ENCODE peak calls at places on chromosomes 5 and 9, in ten cellular contexts. J, X, Y, V, Q, I, K, B, G and L are unnamed samples.

GRCh38 chr9:108889649-108890067 is 27.6 kb downstream of the ACTL7A start:
- DNase-seq in X (no peak), V (no peak), Q (no peak), I (peak), K (peak), Y (peak), G (peak), J (no peak), B (peak), L (no peak)

GRCh38 chr5:123422433-123423277 is 548 bp downstream of the CEP120 start:
- DNase-seq in J (no peak), K (peak), Q (no peak), I (peak), G (peak), V (no peak), X (no peak), B (peak), Y (peak), L (peak)

GRCh38 chr9:13791816-13792215 is 512.3 kb upstream of the MPDZ start:
- DNase-seq in Y (no peak), G (peak), Q (no peak), V (no peak), J (no peak), B (no peak), I (no peak), K (no peak), X (no peak), L (no peak)

GRCh38 chr5:38060354-38060753 is 198.0 kb upstream of the EGFLAM start:
- DNase-seq in G (peak), X (no peak), V (no peak), K (peak), Y (peak), J (no peak), Q (peak), B (no peak), I (no peak), L (peak)

GRCh38 chr5:171865431-171865830 is 79.8 kb downstream of the SMIM23 start:
- DNase-seq in Q (no peak), K (no peak), X (no peak), B (no peak), G (no peak), Y (no peak), J (no peak), I (no peak), V (no peak), L (no peak)

GRCh38 chr9:106945727-106946690 is 83.0 kb downstream of the ZNF462 start:
- DNase-seq in Q (peak), K (peak), B (peak), Y (peak), G (no peak), I (peak), X (no peak), J (no peak), V (no peak), L (peak)

GRCh38 chr5:75363111-75363510 is 26.1 kb downstream of the HMGCR start:
- DNase-seq in V (no peak), I (no peak), K (no peak), Q (no peak), Y (no peak), J (no peak), B (no peak), G (no peak), X (no peak), L (no peak)

GRCh38 chr5:36998578-36998977 is 122.0 kb downstream of the NIPBL start:
- DNase-seq in Y (no peak), G (no peak), K (no peak), V (no peak), I (no peak), X (no peak), Q (no peak), B (no peak), J (no peak), L (no peak)

GRCh38 chr5:59745422-59745863 is 148.1 kb downstream of the PDE4D start:
- DNase-seq in V (no peak), G (no peak), X (no peak), I (peak), K (peak), B (peak), J (no peak), Y (peak), Q (no peak), L (peak)

GRCh38 chr9:113873446-113873845 is 2.7 kb upstream of the ZNF618 start:
- DNase-seq in B (no peak), I (no peak), Y (no peak), Q (no peak), G (no peak), J (no peak), V (no peak), K (no peak), X (no peak), L (no peak)

GRCh38 chr9:12658531-12659209 is 34.5 kb upstream of the TYRP1 start:
- DNase-seq in V (no peak), Y (no peak), X (no peak), J (no peak), B (no peak), Q (no peak), K (no peak), G (no peak), I (no peak), L (no peak)

GRCh38 chr5:151757233-151758140 is 944 bp downstream of the ATOX1 start:
- DNase-seq in K (peak), V (no peak), B (no peak), Y (peak), I (peak), X (no peak), J (no peak), G (no peak), Q (no peak), L (peak)

GRCh38 chr5:177364159-177364962 is 6.6 kb downstream of the RGS14 start:
- DNase-seq in I (no peak), K (peak), Y (no peak), B (peak), G (no peak), V (no peak), X (no peak), Q (no peak), J (no peak), L (peak)

GRCh38 chr5:108919591-108920326 is 172.1 kb downstream of the FER start:
- DNase-seq in V (no peak), K (no peak), X (no peak), B (no peak), G (no peak), Q (no peak), J (no peak), Y (no peak), I (no peak), L (no peak)

GRCh38 chr5:130289132-130290088 is 385.1 kb downstream of the CHSY3 start:
- DNase-seq in B (peak), K (peak), X (peak), J (no peak), I (peak), G (no peak), V (no peak), Y (no peak), Q (no peak), L (peak)

GRCh38 chr5:137341831-137342230 is 157.3 kb downstream of the SPOCK1 start:
- DNase-seq in Q (no peak), Y (no peak), J (no peak), G (no peak), K (peak), X (no peak), I (no peak), B (no peak), V (no peak), L (peak)

GRCh38 chr5:118967059-118967508 is 21.3 kb downstream of the DTWD2 start:
- DNase-seq in V (no peak), K (no peak), Q (no peak), B (no peak), G (no peak), X (no peak), Y (peak), J (no peak), I (no peak), L (no peak)

GRCh38 chr5:53249529-53249928 is 140.0 kb upstream of the MOCS2 start:
- DNase-seq in B (peak), Y (peak), Q (peak), K (peak), J (no peak), X (peak), V (no peak), I (peak), G (no peak), L (peak)
- TF ChIP-seq CTCF in B (no peak), Y (peak), Q (no peak), K (no peak), J (no peak), X (no peak), V (no peak), I (no peak), G (no peak), L (no peak)

DNA sequence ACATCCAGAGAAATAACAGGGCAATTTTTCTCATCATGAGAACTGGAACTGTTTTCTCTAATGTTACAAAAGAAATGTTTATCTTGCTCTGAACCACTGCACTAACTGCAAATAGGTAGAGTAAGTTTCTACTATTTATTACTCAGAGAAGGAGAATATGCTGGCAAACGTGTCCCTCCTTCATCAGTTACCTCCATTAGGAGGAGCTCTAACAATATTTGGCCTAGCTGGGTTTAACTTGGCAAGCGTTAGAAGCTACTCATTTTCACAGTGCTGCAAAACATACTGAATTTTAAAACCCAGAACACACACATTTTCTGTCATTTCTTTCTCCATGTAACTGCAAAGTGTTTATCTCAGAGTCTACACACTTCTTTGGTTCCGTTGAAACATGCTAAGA is 101.0 kb upstream of the GABRG2 start:
- DNase-seq in K (peak), Y (no peak), I (no peak), Q (no peak), B (peak), X (no peak), G (peak), V (no peak), J (no peak), L (peak)
- TF ChIP-seq CTCF in K (peak), Y (no peak), I (peak), Q (no peak), B (no peak), X (no peak), G (peak), V (peak), J (peak), L (peak)

DNA sequence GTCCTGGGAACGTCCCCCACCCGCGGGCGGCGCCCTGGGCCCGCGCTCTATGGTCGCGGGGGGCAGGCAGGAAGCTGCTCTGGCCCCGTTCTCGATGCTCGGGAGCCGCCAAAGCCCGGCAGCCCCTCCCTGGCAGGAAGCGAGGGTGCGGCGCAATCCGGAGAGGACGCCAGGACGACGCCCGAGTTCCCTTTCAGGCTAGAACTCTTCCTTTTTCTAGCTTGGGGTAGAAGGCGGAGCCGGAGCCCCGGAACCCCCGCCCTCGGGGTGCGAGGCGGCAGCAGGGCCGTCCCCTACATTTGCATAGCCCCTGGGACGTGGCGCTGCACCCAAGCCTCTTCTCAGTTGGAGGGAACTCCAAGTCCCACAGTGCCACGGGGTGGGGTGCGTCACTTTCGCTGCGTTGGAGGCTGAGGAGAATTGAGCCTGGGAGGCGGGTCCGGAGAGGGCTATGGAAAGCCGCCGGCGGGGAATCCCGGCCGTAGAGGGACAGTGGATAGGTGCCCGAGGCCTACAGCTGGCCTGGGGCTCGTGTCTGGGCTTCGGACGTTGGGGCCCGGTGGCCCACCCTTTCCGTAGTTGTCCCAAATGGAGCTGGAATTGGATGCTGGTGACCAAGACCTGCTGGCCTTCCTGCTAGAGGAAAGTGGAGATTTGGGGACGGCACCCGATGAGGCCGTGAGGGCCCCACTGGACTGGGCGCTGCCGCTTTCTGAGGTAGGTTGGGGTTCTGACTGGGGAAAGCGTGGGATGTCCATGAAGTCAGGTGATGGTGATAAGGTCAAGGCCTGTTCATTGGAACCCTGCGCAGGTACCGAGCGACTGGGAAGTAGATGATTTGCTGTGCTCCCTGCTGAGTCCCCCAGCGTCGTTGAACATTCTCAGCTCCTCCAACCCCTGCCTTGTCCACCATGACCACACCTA is at the start of the genes CREB3 and TLN1:
- DNase-seq in G (peak), X (peak), I (peak), J (peak), V (peak), B (peak), Q (peak), K (peak), Y (peak), L (peak)
- TF ChIP-seq CTCF in G (peak), X (no peak), I (no peak), J (no peak), V (no peak), B (no peak), Q (no peak), K (peak), Y (no peak), L (no peak)

DNA sequence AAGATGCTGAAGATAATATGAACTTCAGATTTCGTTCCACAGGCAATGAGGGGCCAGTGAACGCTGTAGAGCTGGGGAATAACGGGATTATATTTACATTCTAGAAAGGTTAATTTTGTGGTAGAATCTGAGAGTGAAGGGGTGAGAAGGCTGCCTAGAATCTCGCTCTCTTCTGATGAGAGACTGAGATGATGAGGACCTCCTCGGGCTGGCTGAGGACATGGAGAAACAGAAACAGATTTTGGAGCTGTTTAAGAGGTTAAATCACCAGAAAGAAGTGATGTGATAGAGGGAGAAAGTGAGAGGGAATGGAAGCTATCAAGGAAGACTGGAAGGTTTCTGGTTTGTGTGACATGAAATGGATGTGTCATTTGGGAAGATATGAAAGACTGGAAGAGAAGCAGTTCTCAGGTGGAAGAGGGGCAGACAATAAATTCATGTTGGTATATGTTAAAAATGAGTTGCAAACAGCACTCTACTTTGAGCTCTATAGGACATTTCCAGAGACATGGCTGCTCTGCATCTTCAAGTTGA is 612.6 kb downstream of the ISL1 start:
- DNase-seq in X (no peak), Q (no peak), J (no peak), V (no peak), B (no peak), K (no peak), I (no peak), Y (no peak), G (no peak), L (no peak)
- TF ChIP-seq CTCF in X (no peak), Q (no peak), J (no peak), V (no peak), B (no peak), K (no peak), I (no peak), Y (no peak), G (no peak), L (no peak)

GRCh38 chr9:127587966-127588365 is 24.1 kb upstream of the STXBP1 start:
- DNase-seq in I (no peak), Y (no peak), G (no peak), B (no peak), K (no peak), X (no peak), Q (no peak), J (no peak), V (no peak), L (no peak)

GRCh38 chr9:127588740-127589506 is 23.2 kb upstream of the STXBP1 start:
- DNase-seq in B (no peak), J (no peak), X (no peak), I (no peak), Y (no peak), K (no peak), G (no peak), V (no peak), Q (no peak), L (no peak)

GRCh38 chr9:127586096-127586495 is 26.0 kb upstream of the STXBP1 start:
- DNase-seq in V (no peak), G (no peak), K (no peak), J (no peak), X (no peak), Y (no peak), Q (no peak), B (no peak), I (no peak), L (no peak)

GRCh38 chr9:127585161-127585750 is 26.8 kb upstream of the STXBP1 start:
- DNase-seq in B (no peak), Y (no peak), G (no peak), I (no peak), J (no peak), V (no peak), K (no peak), Q (no peak), X (no peak), L (no peak)

GRCh38 chr9:127586537-127586936 is 25.5 kb upstream of the STXBP1 start:
- DNase-seq in I (peak), G (peak), K (peak), Y (peak), X (no peak), B (peak), J (peak), Q (no peak), V (peak), L (peak)
- TF ChIP-seq CTCF in I (peak), G (peak), K (peak), Y (peak), X (peak), B (peak), J (peak), Q (peak), V (peak), L (peak)

DNA sequence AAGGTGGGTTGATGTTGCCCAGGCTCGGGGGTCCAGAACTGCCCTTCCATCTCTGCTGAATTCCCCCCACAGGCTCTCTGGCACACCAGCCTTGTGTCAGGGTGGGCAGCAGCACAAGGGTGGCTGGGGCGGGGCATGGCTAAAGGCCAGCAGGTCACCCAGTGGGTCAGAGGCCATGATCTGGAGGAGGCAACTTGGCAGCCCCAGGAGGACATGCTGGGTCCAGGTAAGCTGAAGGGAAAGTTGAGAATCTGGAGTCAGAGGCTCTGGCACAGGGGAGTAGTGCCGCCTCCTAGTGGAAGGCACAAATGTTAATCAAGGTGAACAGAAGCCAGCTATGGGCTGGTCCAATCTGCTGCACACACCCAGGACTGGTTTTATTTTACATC is 6.2 kb downstream of the TMEM8B start:
- DNase-seq in Y (no peak), K (no peak), X (no peak), B (no peak), V (no peak), J (no peak), G (no peak), I (no peak), Q (no peak), L (peak)
- TF ChIP-seq CTCF in Y (peak), K (peak), X (peak), B (peak), V (peak), J (peak), G (no peak), I (peak), Q (peak), L (peak)

GRCh38 chr5:96729156-96729555 is 67.0 kb downstream of the CAST start:
- DNase-seq in Y (no peak), X (no peak), V (no peak), K (no peak), I (no peak), Q (no peak), J (no peak), G (no peak), B (no peak), L (no peak)
- TF ChIP-seq CTCF in Y (peak), X (peak), V (peak), K (no peak), I (peak), Q (peak), J (peak), G (peak), B (peak), L (peak)